ENCODE peak calls at places on chromosomes 7 and 10, in four cellular contexts. C, T, Q and G are unnamed samples.

GRCh38 chr7:116534790-116535189 is 10.0 kb downstream of the CAV1 start:
- DNase-seq in C (no peak), T (no peak), Q (no peak), G (no peak)

GRCh38 chr10:87622290-87623004 is 37.2 kb upstream of the PAPSS2 start:
- DNase-seq in C (no peak), T (no peak), Q (no peak), G (no peak)

GRCh38 chr7:111511845-111512244 is 50.4 kb downstream of the IMMP2L start:
- DNase-seq in C (no peak), T (no peak), Q (no peak), G (no peak)

GRCh38 chr10:58993480-58994221 is 182.8 kb upstream of the PHYHIPL start:
- DNase-seq in C (no peak), T (no peak), Q (no peak), G (no peak)

GRCh38 chr10:70169661-70170364 is 501 bp downstream of the SAR1A start:
- DNase-seq in C (peak), T (no peak), Q (no peak), G (no peak)

GRCh38 chr10:125284875-125285597 is 124.7 kb upstream of the CTBP2 start:
- DNase-seq in C (no peak), T (no peak), Q (no peak), G (no peak)

GRCh38 chr7:107692501-107692900 is 31.9 kb downstream of the SLC26A4 start:
- DNase-seq in C (no peak), T (no peak), Q (no peak), G (no peak)

GRCh38 chr7:42692609-42693008 is 219.3 kb downstream of the C7orf25 start:
- DNase-seq in C (peak), T (no peak), Q (no peak), G (no peak)

GRCh38 chr7:112665709-112666108 is 124.5 kb downstream of the TMEM168 start:
- DNase-seq in C (peak), T (no peak), Q (no peak), G (peak)

GRCh38 chr10:23442936-23443335 is 4.1 kb downstream of the OTUD1 start:
- DNase-seq in C (no peak), T (no peak), Q (no peak), G (no peak)

GRCh38 chr10:113987805-113988204 is 55.9 kb upstream of the ADRB1 start:
- DNase-seq in C (no peak), T (no peak), Q (no peak), G (peak)

GRCh38 chr7:76008156-76008687 is 13.8 kb upstream of the TMEM120A start:
- DNase-seq in C (no peak), T (no peak), Q (no peak), G (no peak)

GRCh38 chr10:70985824-70986336 is 97.5 kb upstream of the PCBD1 start:
- DNase-seq in C (no peak), T (peak), Q (no peak), G (no peak)

GRCh38 chr7:100681491-100682227 is 8.1 kb downstream of the GNB2 start:
- DNase-seq in C (no peak), T (no peak), Q (no peak), G (no peak)

GRCh38 chr10:37975407-37975991 is 948 bp downstream of the ZNF25 start:
- DNase-seq in C (no peak), T (no peak), Q (no peak), G (no peak)

GRCh38 chr7:101728888-101729883 is 88.2 kb upstream of the CUX1 start:
- DNase-seq in C (peak), T (no peak), Q (no peak), G (no peak)

GRCh38 chr7:116403265-116403664 is 96.3 kb upstream of the CAV2 start:
- DNase-seq in C (no peak), T (no peak), Q (no peak), G (no peak)

GRCh38 chr10:1869861-1870260 is 132.5 kb upstream of the ADARB2 start:
- DNase-seq in C (no peak), T (no peak), Q (no peak), G (no peak)
- H3K27ac ChIP-seq in C (no peak), T (no peak), Q (no peak), G (no peak)

GRCh38 chr10:68253356-68253755 is 21.4 kb upstream of the ATOH7 start:
- DNase-seq in C (no peak), T (no peak), Q (no peak), G (no peak)
- H3K27ac ChIP-seq in C (no peak), T (no peak), Q (no peak), G (no peak)

DNA sequence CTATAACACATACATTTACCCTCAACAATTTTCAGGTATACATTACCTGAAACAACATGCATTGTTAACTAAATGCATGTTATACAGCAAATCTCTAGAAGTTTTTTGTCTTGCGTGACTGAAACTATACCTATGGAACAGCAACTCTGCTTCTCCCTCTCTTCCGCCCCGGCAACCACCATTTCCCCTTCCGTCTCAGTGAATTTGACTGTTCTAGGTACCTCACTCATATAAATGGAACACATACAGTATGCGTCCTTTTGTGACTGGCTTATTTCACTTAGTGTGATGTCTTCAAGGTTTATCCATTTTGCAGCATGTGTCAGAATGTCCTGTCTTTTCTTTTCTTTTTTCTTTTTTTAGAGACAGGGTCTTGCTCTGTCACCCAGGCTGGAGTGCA is 22.5 kb downstream of the CALHM2 start:
- DNase-seq in C (no peak), T (no peak), Q (no peak), G (no peak)
- H3K27ac ChIP-seq in C (no peak), T (no peak), Q (no peak), G (no peak)

GRCh38 chr7:137684776-137685175 is 162.0 kb downstream of the DGKI start:
- DNase-seq in C (no peak), T (no peak), Q (peak), G (peak)
- H3K27ac ChIP-seq in C (no peak), T (no peak), Q (no peak), G (no peak)